ENCODE peak calls at places on chromosome 1, in ten cellular contexts. Q, F, S, H, C, A, L, E, N and U are unnamed samples.

GRCh38 chr1:155320661-155321576 is at the start of gene RUSC1:
- DNase-seq in F (peak), Q (peak), C (peak), S (peak), E (peak), L (peak), N (no peak), H (peak), A (peak), U (no peak)

GRCh38 chr1:96080925-96081324 is 640.7 kb upstream of the PTBP2 start:
- DNase-seq in E (no peak), L (no peak), S (peak), F (no peak), H (no peak), C (peak), Q (no peak), A (peak), N (no peak), U (no peak)

GRCh38 chr1:91578320-91579109 is 77.9 kb downstream of the CDC7 start:
- DNase-seq in L (no peak), Q (no peak), S (no peak), E (no peak), C (no peak), F (no peak), N (no peak), A (no peak), H (no peak), U (no peak)

GRCh38 chr1:234962340-234962989 is 166.2 kb downstream of the TOMM20 start:
- DNase-seq in C (peak), A (peak), N (peak), Q (no peak), L (no peak), F (no peak), H (peak), E (no peak), S (peak), U (peak)

GRCh38 chr1:55081188-55081904 is 42.0 kb downstream of the PCSK9 start:
- DNase-seq in H (no peak), C (peak), Q (no peak), F (no peak), S (peak), L (no peak), A (peak), N (no peak), E (no peak), U (no peak)

GRCh38 chr1:172041689-172042088 is 200.4 kb downstream of the DNM3 start:
- DNase-seq in F (no peak), A (peak), S (peak), C (peak), E (no peak), H (no peak), Q (no peak), L (no peak), N (no peak), U (no peak)

GRCh38 chr1:100543640-100544039 is 5.7 kb downstream of the GPR88 start:
- DNase-seq in H (peak), F (no peak), Q (no peak), N (no peak), A (no peak), E (no peak), S (no peak), L (no peak), C (peak), U (no peak)

GRCh38 chr1:26993237-26994019 is at the start of gene TRNP1:
- DNase-seq in L (peak), F (peak), E (peak), Q (no peak), S (peak), C (peak), A (peak), H (peak), N (no peak), U (no peak)

GRCh38 chr1:213200630-213201029 is 149.6 kb downstream of the RPS6KC1 start:
- DNase-seq in N (no peak), L (no peak), H (no peak), E (no peak), S (no peak), F (no peak), Q (no peak), A (no peak), C (no peak), U (no peak)

GRCh38 chr1:47875831-47876586 is 121.2 kb downstream of the TRABD2B start:
- DNase-seq in Q (no peak), A (no peak), F (no peak), S (peak), N (no peak), C (no peak), E (no peak), H (no peak), L (no peak), U (no peak)

GRCh38 chr1:90706437-90707362 is 10.4 kb downstream of the BARHL2 start:
- DNase-seq in Q (no peak), H (peak), N (no peak), C (peak), E (no peak), A (no peak), L (peak), F (no peak), S (no peak), U (no peak)

GRCh38 chr1:18599704-18600103 is 30.9 kb upstream of the PAX7 start:
- DNase-seq in S (no peak), F (no peak), Q (no peak), L (no peak), E (no peak), A (no peak), C (no peak), N (no peak), H (no peak), U (no peak)

GRCh38 chr1:232952514-232953175 is 2.2 kb downstream of the NTPCR start:
- DNase-seq in H (peak), Q (no peak), S (peak), L (peak), C (peak), N (no peak), F (no peak), E (peak), A (peak), U (no peak)

GRCh38 chr1:66088787-66089186 is 296.1 kb downstream of the PDE4B start:
- DNase-seq in N (no peak), S (no peak), C (no peak), H (no peak), L (no peak), E (no peak), Q (no peak), A (no peak), F (no peak), U (no peak)

GRCh38 chr1:94544706-94545490 is 3.3 kb upstream of the F3 start:
- DNase-seq in N (no peak), Q (no peak), F (no peak), C (peak), S (peak), E (no peak), L (no peak), A (peak), H (no peak), U (no peak)

GRCh38 chr1:155698382-155699038 is 9.6 kb downstream of the DAP3 start:
- DNase-seq in H (no peak), N (peak), L (no peak), C (peak), F (no peak), E (no peak), Q (no peak), A (peak), S (peak), U (peak)

GRCh38 chr1:71667224-71667623 is 586.4 kb upstream of the ZRANB2 start:
- DNase-seq in C (peak), F (no peak), N (no peak), H (no peak), S (peak), E (no peak), L (no peak), Q (no peak), A (peak), U (no peak)

GRCh38 chr1:201022824-201023516 is 544 bp downstream of the KIF21B start:
- DNase-seq in H (no peak), F (peak), Q (no peak), N (no peak), C (no peak), S (no peak), E (peak), L (peak), A (no peak), U (no peak)

GRCh38 chr1:116569776-116570357 is 959 bp downstream of the CD58 start:
- DNase-seq in C (peak), N (no peak), F (peak), E (no peak), S (no peak), A (peak), H (no peak), L (no peak), Q (no peak), U (no peak)

GRCh38 chr1:29912413-29912812 is 676.1 kb downstream of the PTPRU start:
- DNase-seq in C (peak), Q (no peak), S (peak), E (no peak), N (no peak), H (no peak), F (no peak), A (peak), L (no peak), U (no peak)

GRCh38 chr1:31548899-31549806 is 27.2 kb upstream of the TINAGL1 start:
- DNase-seq in A (peak), E (peak), L (peak), C (peak), Q (peak), N (no peak), S (peak), F (peak), H (peak), U (no peak)

GRCh38 chr1:224298344-224299330 is 31.3 kb downstream of the NVL start:
- DNase-seq in L (no peak), A (no peak), S (no peak), N (no peak), C (no peak), E (no peak), F (no peak), Q (no peak), H (no peak), U (no peak)

GRCh38 chr1:210143465-210144062 is 89.0 kb upstream of the SERTAD4 start:
- DNase-seq in H (peak), L (peak), F (no peak), E (peak), Q (peak), S (peak), N (peak), C (peak), A (peak), U (no peak)

GRCh38 chr1:6473974-6474814 is 8.2 kb upstream of the TNFRSF25 start:
- DNase-seq in A (no peak), L (no peak), E (no peak), Q (no peak), S (no peak), H (no peak), C (no peak), N (no peak), F (peak), U (no peak)

GRCh38 chr1:119873166-119874025 is 22.9 kb downstream of the ADAM30 start:
- DNase-seq in L (no peak), S (peak), E (no peak), F (no peak), Q (no peak), A (peak), N (peak), H (no peak), C (peak), U (peak)

GRCh38 chr1:54299037-54299436 is 99.1 kb downstream of the MRPL37 start:
- DNase-seq in C (peak), N (no peak), A (no peak), H (no peak), Q (no peak), E (no peak), F (peak), L (no peak), S (no peak), U (no peak)

DNA sequence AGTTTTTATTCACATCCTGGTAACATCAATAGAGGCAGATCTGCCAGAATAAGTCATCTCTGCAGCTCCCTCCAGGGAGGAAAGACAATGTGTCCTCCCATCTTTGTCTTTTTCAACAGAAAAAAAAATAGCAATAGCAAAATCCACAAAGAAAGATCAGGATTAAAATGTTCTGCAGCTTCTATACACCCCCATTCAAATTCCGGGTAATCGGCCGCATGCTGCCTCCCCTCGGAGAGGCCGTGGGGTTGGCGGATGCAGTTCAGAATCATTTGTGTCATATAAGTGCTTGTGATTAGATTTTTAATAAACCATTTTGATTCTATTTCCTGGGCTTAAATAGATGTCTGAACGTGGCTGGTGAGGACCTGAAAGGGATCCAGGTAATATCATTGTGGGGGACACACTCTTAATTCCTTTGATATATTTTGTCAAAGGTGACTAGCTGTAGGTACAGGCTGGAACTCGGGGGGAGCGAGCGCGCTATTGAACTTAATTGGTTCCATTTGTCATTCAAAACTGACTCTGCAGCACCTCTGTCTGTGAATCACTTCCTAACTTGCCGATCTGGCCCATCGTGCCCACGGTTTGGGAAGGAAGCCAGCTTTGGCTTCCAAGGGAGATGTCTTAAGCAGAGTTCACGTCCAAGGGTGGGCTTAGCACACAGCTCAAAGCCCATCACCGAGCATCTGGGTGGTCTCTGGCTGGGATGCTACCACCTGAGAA is 85.6 kb upstream of the ARHGEF16 start:
- DNase-seq in H (no peak), E (no peak), C (peak), A (peak), L (no peak), Q (no peak), F (no peak), N (no peak), S (peak), U (no peak)
- TF ChIP-seq CTCF in H (no peak), E (no peak), C (no peak), A (no peak), L (no peak), Q (no peak), F (no peak), N (no peak), S (no peak), U (no peak)

DNA sequence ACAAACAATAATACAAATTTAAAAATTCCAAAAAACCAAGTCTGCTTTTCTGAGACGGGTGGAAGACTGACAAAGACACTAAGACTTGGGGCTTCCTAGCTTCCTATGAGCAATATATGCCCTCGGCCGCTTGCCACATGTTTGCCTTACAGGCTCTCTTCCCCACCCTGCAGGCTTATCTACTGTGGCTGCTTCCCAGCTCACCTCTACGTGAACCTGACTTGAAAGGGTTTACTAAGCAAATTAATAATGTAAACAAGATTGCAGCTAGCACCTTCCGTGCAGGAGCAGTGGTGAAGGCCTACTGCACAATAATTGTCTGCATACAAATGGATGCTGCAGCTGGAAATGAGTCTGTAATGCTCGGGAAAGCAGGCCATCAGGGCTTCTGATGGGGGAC is 152.9 kb upstream of the DAB1 start:
- DNase-seq in S (no peak), E (no peak), L (no peak), N (no peak), F (no peak), H (no peak), A (no peak), C (peak), Q (no peak), U (no peak)
- TF ChIP-seq CTCF in S (no peak), E (no peak), L (no peak), N (no peak), F (no peak), H (no peak), A (no peak), C (no peak), Q (no peak), U (no peak)

GRCh38 chr1:202691846-202692245 is 18.4 kb downstream of the SYT2 start:
- DNase-seq in N (no peak), S (no peak), E (no peak), H (no peak), Q (no peak), L (no peak), C (no peak), F (no peak), A (no peak), U (no peak)

GRCh38 chr1:202694354-202694753 is 15.9 kb downstream of the SYT2 start:
- DNase-seq in L (no peak), C (no peak), Q (no peak), S (no peak), A (no peak), N (no peak), H (no peak), F (no peak), E (no peak), U (no peak)

GRCh38 chr1:202689493-202690342 is 20.5 kb downstream of the SYT2 start:
- DNase-seq in H (no peak), A (no peak), F (no peak), Q (no peak), N (no peak), S (no peak), E (no peak), L (no peak), C (peak), U (no peak)

GRCh38 chr1:202689082-202689481 is 21.2 kb downstream of the SYT2 start:
- DNase-seq in F (no peak), H (no peak), S (no peak), Q (no peak), N (no peak), C (no peak), A (no peak), E (no peak), L (no peak), U (no peak)

GRCh38 chr1:202692959-202693555 is 17.2 kb downstream of the SYT2 start:
- DNase-seq in E (peak), F (no peak), A (peak), L (peak), N (no peak), S (peak), Q (no peak), H (peak), C (peak), U (no peak)
- TF ChIP-seq CTCF in E (peak), F (no peak), A (peak), L (no peak), N (peak), S (peak), Q (peak), H (no peak), C (peak), U (peak)

GRCh38 chr1:225435957-225436392 is 8.1 kb upstream of the LBR start:
- DNase-seq in E (no peak), F (no peak), S (no peak), N (no peak), Q (no peak), L (no peak), H (no peak), C (no peak), A (no peak), U (no peak)

GRCh38 chr1:225435487-225435886 is 7.6 kb upstream of the LBR start:
- DNase-seq in H (no peak), S (no peak), N (no peak), C (no peak), F (no peak), L (no peak), A (no peak), E (no peak), Q (no peak), U (no peak)

GRCh38 chr1:225440380-225440957 is 12.6 kb upstream of the LBR start:
- DNase-seq in Q (no peak), N (no peak), A (no peak), S (no peak), E (no peak), C (no peak), H (no peak), F (no peak), L (no peak), U (no peak)

GRCh38 chr1:225441314-225442119 is 13.7 kb upstream of the LBR start:
- DNase-seq in F (peak), Q (no peak), H (no peak), E (no peak), C (peak), A (no peak), S (no peak), L (no peak), N (no peak), U (no peak)

DNA sequence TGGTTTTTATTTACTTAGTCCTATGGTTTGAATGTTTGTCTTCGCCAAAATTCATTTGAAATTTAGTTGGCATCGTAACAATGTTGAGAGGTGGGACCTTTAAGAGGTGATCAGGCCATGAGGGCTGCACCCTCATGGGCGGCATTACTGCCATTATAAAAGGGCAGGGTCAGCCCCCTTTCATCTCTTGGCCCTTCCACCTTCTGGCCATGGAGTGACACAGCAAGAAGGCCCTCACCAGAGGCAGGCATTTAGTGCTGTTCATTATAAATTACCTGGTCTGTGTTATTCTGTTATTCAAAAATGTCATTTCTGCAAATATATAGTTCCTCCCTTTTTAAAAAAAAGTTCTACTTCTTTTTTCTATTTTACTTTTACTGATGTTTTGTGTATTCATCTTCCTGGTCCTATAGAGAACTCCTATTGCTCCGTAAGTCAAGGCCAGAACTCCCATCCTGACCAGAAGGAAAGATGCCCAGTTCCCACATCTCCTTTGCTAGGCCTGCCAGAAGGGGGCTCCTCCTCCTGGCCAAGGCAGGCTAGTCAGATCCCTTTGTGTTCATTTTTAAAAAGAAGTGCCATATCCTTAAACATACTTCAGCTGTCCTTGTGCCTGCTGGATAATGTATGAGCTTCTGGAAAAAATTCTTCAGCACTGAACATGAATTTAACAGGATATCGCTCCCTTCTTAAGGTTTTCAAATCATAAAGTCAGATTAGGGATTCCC is 10.0 kb upstream of the LBR start:
- DNase-seq in H (no peak), S (peak), A (peak), Q (no peak), L (peak), C (peak), E (no peak), N (no peak), F (no peak), U (no peak)
- TF ChIP-seq CTCF in H (no peak), S (peak), A (peak), Q (no peak), L (no peak), C (peak), E (peak), N (peak), F (no peak), U (peak)

GRCh38 chr1:186806477-186806876 is 22.3 kb upstream of the PLA2G4A start:
- DNase-seq in N (no peak), E (no peak), F (no peak), L (peak), H (no peak), A (peak), Q (no peak), S (no peak), C (peak), U (no peak)
- TF ChIP-seq CTCF in N (peak), E (peak), F (no peak), L (peak), H (no peak), A (peak), Q (no peak), S (peak), C (peak), U (no peak)